ENCODE peak calls at places on chromosomes 3 and 15, in seven cellular contexts. One of them, this sample, is unnamed.

GRCh38 chr3:177358968-177359600 is 161.8 kb upstream of the TBL1XR1 start:
- DNase-seq in naive thymus-derived CD8-positive, alpha-beta T cell: peak
- DNase-seq in GM12892: no peak
- DNase-seq in uterus: peak
- DNase-seq in activated CD4-positive, alpha-beta T cell treated with anti-CD3 and anti-CD28 coated beads, Interleukin-2, amount 50 U/mL, for 24 hours: no peak
- DNase-seq in HT-29: peak
- DNase-seq in spleen: peak
- DNase-seq in this sample: peak

GRCh38 chr3:147422226-147422933 is 13.2 kb downstream of the ZIC1 start:
- DNase-seq in naive thymus-derived CD8-positive, alpha-beta T cell: no peak
- DNase-seq in GM12892: no peak
- DNase-seq in uterus: no peak
- DNase-seq in activated CD4-positive, alpha-beta T cell treated with anti-CD3 and anti-CD28 coated beads, Interleukin-2, amount 50 U/mL, for 24 hours: no peak
- DNase-seq in HT-29: no peak
- DNase-seq in spleen: no peak
- DNase-seq in this sample: no peak

GRCh38 chr15:66293419-66294156 is at the start of gene DIS3L:
- DNase-seq in naive thymus-derived CD8-positive, alpha-beta T cell: peak
- DNase-seq in GM12892: peak
- DNase-seq in uterus: peak
- DNase-seq in activated CD4-positive, alpha-beta T cell treated with anti-CD3 and anti-CD28 coated beads, Interleukin-2, amount 50 U/mL, for 24 hours: peak
- DNase-seq in HT-29: peak
- DNase-seq in spleen: peak
- DNase-seq in this sample: peak

GRCh38 chr3:138686771-138687221 is 78.2 kb downstream of the FAIM start:
- DNase-seq in naive thymus-derived CD8-positive, alpha-beta T cell: no peak
- DNase-seq in GM12892: peak
- DNase-seq in uterus: no peak
- DNase-seq in activated CD4-positive, alpha-beta T cell treated with anti-CD3 and anti-CD28 coated beads, Interleukin-2, amount 50 U/mL, for 24 hours: no peak
- DNase-seq in HT-29: peak
- DNase-seq in spleen: no peak
- DNase-seq in this sample: peak

GRCh38 chr3:150146891-150147761 is 176.4 kb upstream of the PFN2 start:
- DNase-seq in naive thymus-derived CD8-positive, alpha-beta T cell: no peak
- DNase-seq in GM12892: no peak
- DNase-seq in uterus: peak
- DNase-seq in activated CD4-positive, alpha-beta T cell treated with anti-CD3 and anti-CD28 coated beads, Interleukin-2, amount 50 U/mL, for 24 hours: no peak
- DNase-seq in HT-29: no peak
- DNase-seq in spleen: no peak
- DNase-seq in this sample: no peak

GRCh38 chr15:85168642-85169173 is 187.1 kb downstream of the PDE8A start:
- DNase-seq in naive thymus-derived CD8-positive, alpha-beta T cell: peak
- DNase-seq in GM12892: peak
- DNase-seq in uterus: no peak
- DNase-seq in activated CD4-positive, alpha-beta T cell treated with anti-CD3 and anti-CD28 coated beads, Interleukin-2, amount 50 U/mL, for 24 hours: no peak
- DNase-seq in HT-29: peak
- DNase-seq in spleen: no peak
- DNase-seq in this sample: peak

GRCh38 chr3:55968331-55968730 is 481.2 kb upstream of the WNT5A start:
- DNase-seq in naive thymus-derived CD8-positive, alpha-beta T cell: no peak
- DNase-seq in GM12892: no peak
- DNase-seq in uterus: no peak
- DNase-seq in activated CD4-positive, alpha-beta T cell treated with anti-CD3 and anti-CD28 coated beads, Interleukin-2, amount 50 U/mL, for 24 hours: no peak
- DNase-seq in HT-29: no peak
- DNase-seq in spleen: no peak
- DNase-seq in this sample: no peak

GRCh38 chr15:65088643-65089021 is 12.1 kb downstream of the KBTBD13 start:
- DNase-seq in naive thymus-derived CD8-positive, alpha-beta T cell: no peak
- DNase-seq in GM12892: no peak
- DNase-seq in uterus: no peak
- DNase-seq in activated CD4-positive, alpha-beta T cell treated with anti-CD3 and anti-CD28 coated beads, Interleukin-2, amount 50 U/mL, for 24 hours: no peak
- DNase-seq in HT-29: peak
- DNase-seq in spleen: no peak
- DNase-seq in this sample: no peak

GRCh38 chr3:195882002-195882441 is 26.3 kb downstream of the TNK2 start:
- DNase-seq in naive thymus-derived CD8-positive, alpha-beta T cell: no peak
- DNase-seq in GM12892: no peak
- DNase-seq in uterus: no peak
- DNase-seq in activated CD4-positive, alpha-beta T cell treated with anti-CD3 and anti-CD28 coated beads, Interleukin-2, amount 50 U/mL, for 24 hours: no peak
- DNase-seq in HT-29: no peak
- DNase-seq in spleen: peak
- DNase-seq in this sample: no peak